ENCODE peak calls at places on chromosomes 16 and 17, in nine cellular contexts. K is epithelial cell of prostate, F is WTC11, C is substantia nigra, M is SK-MEL-5, U is activated B cell treated with CpG ODN at 0.5 μM for 24 hours, R is foreskin keratinocyte, N is T-helper 2 cell, Z is AG10803. H is an unnamed sample.

GRCh38 chr16:29310852-29311314 is 95.6 kb downstream of the NPIPB11 start:
- DNase-seq in K (no peak), F (no peak), C (no peak), M (no peak), U (no peak), R (no peak), N (no peak), Z (peak; percentile 49), H (no peak)

GRCh38 chr17:33940769-33941168 is 314.3 kb upstream of the CCL2 start:
- DNase-seq in K (no peak), F (no peak), C (no peak), M (no peak), U (no peak), R (no peak), N (no peak), Z (no peak), H (no peak)

GRCh38 chr17:41728056-41728455 is 6.4 kb downstream of the HAP1 start:
- DNase-seq in K (no peak), F (no peak), C (no peak), M (no peak), U (no peak), R (no peak), N (no peak), Z (no peak), H (no peak)

GRCh38 chr17:31722251-31723056 is 136.6 kb downstream of the COPRS start:
- DNase-seq in K (no peak), F (no peak), C (no peak), M (peak; percentile 8), U (no peak), R (no peak), N (no peak), Z (peak; percentile 68), H (no peak)

GRCh38 chr17:59783221-59784016 is 76.0 kb downstream of the VMP1 start:
- DNase-seq in K (no peak), F (no peak), C (no peak), M (peak; percentile 72), U (no peak), R (peak; percentile 75), N (no peak), Z (peak; percentile 42), H (no peak)

GRCh38 chr17:49552070-49552751 is 23.5 kb upstream of the NXPH3 start:
- DNase-seq in K (no peak), F (no peak), C (no peak), M (no peak), U (no peak), R (no peak), N (no peak), Z (no peak), H (no peak)

GRCh38 chr17:67615011-67615561 is 102.7 kb upstream of the NOL11 start:
- DNase-seq in K (no peak), F (no peak), C (peak; percentile 22), M (no peak), U (no peak), R (peak; percentile 32), N (no peak), Z (no peak), H (no peak)

GRCh38 chr16:28532940-28533647 is 5.7 kb downstream of the NUPR1 start:
- DNase-seq in K (no peak), F (no peak), C (no peak), M (no peak), U (no peak), R (no peak), N (no peak), Z (no peak), H (no peak)

H was measured in stimulated activated naive B cell treated with anti-CD40 and anti-IgM and Interleukin-4, amounts not matched to agents 10 μg/mL and 1 μg/mL and 100 μg/mL, for 72 hours.